ENCODE peak calls at places on chromosomes 7 and 10, in seven cellular contexts. One of them, this sample, is unnamed.

GRCh38 chr10:98418596-98419265 is 3.7 kb upstream of the PYROXD2 start:
- DNase-seq in SK-N-SH: no peak
- DNase-seq in mucosa of descending colon: no peak
- DNase-seq in mesenchymal stem cell: no peak
- DNase-seq in CD8-positive, alpha-beta T cell: no peak
- DNase-seq in naive thymus-derived CD4-positive, alpha-beta T cell: no peak
- DNase-seq in transverse colon: no peak
- DNase-seq in this sample: no peak

GRCh38 chr7:94654764-94655561 is 970 bp downstream of the SGCE start:
- DNase-seq in SK-N-SH: peak; percentile 70
- DNase-seq in mucosa of descending colon: no peak
- DNase-seq in mesenchymal stem cell: peak; percentile 70
- DNase-seq in CD8-positive, alpha-beta T cell: no peak
- DNase-seq in naive thymus-derived CD4-positive, alpha-beta T cell: no peak
- DNase-seq in transverse colon: no peak
- DNase-seq in this sample: no peak

GRCh38 chr7:50304158-50304910 is at the start of gene IKZF1:
- DNase-seq in SK-N-SH: peak; percentile 66
- DNase-seq in mucosa of descending colon: peak; percentile 67
- DNase-seq in mesenchymal stem cell: peak; percentile 7
- DNase-seq in CD8-positive, alpha-beta T cell: peak; percentile 65
- DNase-seq in naive thymus-derived CD4-positive, alpha-beta T cell: peak; percentile 53
- DNase-seq in transverse colon: peak; percentile 69
- DNase-seq in this sample: peak; percentile 78

GRCh38 chr7:74138945-74139843 is 35.0 kb upstream of the EIF4H start:
- DNase-seq in SK-N-SH: no peak
- DNase-seq in mucosa of descending colon: no peak
- DNase-seq in mesenchymal stem cell: no peak
- DNase-seq in CD8-positive, alpha-beta T cell: no peak
- DNase-seq in naive thymus-derived CD4-positive, alpha-beta T cell: no peak
- DNase-seq in transverse colon: no peak
- DNase-seq in this sample: peak; percentile 80

GRCh38 chr10:1368772-1369171 is 312.6 kb downstream of the WDR37 start:
- DNase-seq in SK-N-SH: peak; percentile 65
- DNase-seq in mucosa of descending colon: peak; percentile 55
- DNase-seq in mesenchymal stem cell: peak; percentile 17
- DNase-seq in CD8-positive, alpha-beta T cell: no peak
- DNase-seq in naive thymus-derived CD4-positive, alpha-beta T cell: no peak
- DNase-seq in transverse colon: peak; percentile 31
- DNase-seq in this sample: peak; percentile 90

GRCh38 chr10:70575486-70575873 is 27.1 kb downstream of the PRF1 start:
- DNase-seq in SK-N-SH: no peak
- DNase-seq in mucosa of descending colon: no peak
- DNase-seq in mesenchymal stem cell: no peak
- DNase-seq in CD8-positive, alpha-beta T cell: no peak
- DNase-seq in naive thymus-derived CD4-positive, alpha-beta T cell: no peak
- DNase-seq in transverse colon: no peak
- DNase-seq in this sample: no peak

GRCh38 chr7:107450970-107451369 is 18.9 kb upstream of the GPR22 start:
- DNase-seq in SK-N-SH: peak; percentile 20
- DNase-seq in mucosa of descending colon: no peak
- DNase-seq in mesenchymal stem cell: no peak
- DNase-seq in CD8-positive, alpha-beta T cell: no peak
- DNase-seq in naive thymus-derived CD4-positive, alpha-beta T cell: no peak
- DNase-seq in transverse colon: no peak
- DNase-seq in this sample: no peak

GRCh38 chr7:20482071-20482470 is 133.4 kb upstream of the ABCB5 start:
- DNase-seq in SK-N-SH: no peak
- DNase-seq in mucosa of descending colon: no peak
- DNase-seq in mesenchymal stem cell: no peak
- DNase-seq in CD8-positive, alpha-beta T cell: no peak
- DNase-seq in naive thymus-derived CD4-positive, alpha-beta T cell: no peak
- DNase-seq in transverse colon: no peak
- DNase-seq in this sample: no peak

GRCh38 chr7:39952378-39952777 is 2.3 kb downstream of the CDK13 start:
- DNase-seq in SK-N-SH: no peak
- DNase-seq in mucosa of descending colon: no peak
- DNase-seq in mesenchymal stem cell: peak; percentile 58
- DNase-seq in CD8-positive, alpha-beta T cell: no peak
- DNase-seq in naive thymus-derived CD4-positive, alpha-beta T cell: peak; percentile 32
- DNase-seq in transverse colon: no peak
- DNase-seq in this sample: no peak

GRCh38 chr10:103772096-103772845 is 83.1 kb downstream of the SH3PXD2A start:
- DNase-seq in SK-N-SH: peak; percentile 90
- DNase-seq in mucosa of descending colon: peak; percentile 89
- DNase-seq in mesenchymal stem cell: peak; percentile 94
- DNase-seq in CD8-positive, alpha-beta T cell: peak; percentile 56
- DNase-seq in naive thymus-derived CD4-positive, alpha-beta T cell: peak; percentile 48
- DNase-seq in transverse colon: peak; percentile 87
- DNase-seq in this sample: peak; percentile 93

GRCh38 chr10:3783313-3783689 is 1.7 kb downstream of the KLF6 start:
- DNase-seq in SK-N-SH: peak; percentile 73
- DNase-seq in mucosa of descending colon: peak; percentile 72
- DNase-seq in mesenchymal stem cell: peak; percentile 76
- DNase-seq in CD8-positive, alpha-beta T cell: peak; percentile 61
- DNase-seq in naive thymus-derived CD4-positive, alpha-beta T cell: peak; percentile 56
- DNase-seq in transverse colon: peak; percentile 71
- DNase-seq in this sample: peak; percentile 78

GRCh38 chr10:2037966-2038493 is 300.7 kb upstream of the ADARB2 start:
- DNase-seq in SK-N-SH: no peak
- DNase-seq in mucosa of descending colon: no peak
- DNase-seq in mesenchymal stem cell: no peak
- DNase-seq in CD8-positive, alpha-beta T cell: no peak
- DNase-seq in naive thymus-derived CD4-positive, alpha-beta T cell: no peak
- DNase-seq in transverse colon: no peak
- DNase-seq in this sample: no peak

GRCh38 chr10:89829887-89830269 is 128.5 kb downstream of the KIF20B start:
- DNase-seq in SK-N-SH: no peak
- DNase-seq in mucosa of descending colon: no peak
- DNase-seq in mesenchymal stem cell: no peak
- DNase-seq in CD8-positive, alpha-beta T cell: no peak
- DNase-seq in naive thymus-derived CD4-positive, alpha-beta T cell: no peak
- DNase-seq in transverse colon: no peak
- DNase-seq in this sample: no peak

GRCh38 chr10:8674230-8674629 is 619.7 kb downstream of the GATA3 start:
- DNase-seq in SK-N-SH: no peak
- DNase-seq in mucosa of descending colon: no peak
- DNase-seq in mesenchymal stem cell: no peak
- DNase-seq in CD8-positive, alpha-beta T cell: no peak
- DNase-seq in naive thymus-derived CD4-positive, alpha-beta T cell: no peak
- DNase-seq in transverse colon: no peak
- DNase-seq in this sample: no peak

GRCh38 chr7:136859798-136860197 is 8.7 kb upstream of the CHRM2 start:
- DNase-seq in SK-N-SH: no peak
- DNase-seq in mucosa of descending colon: no peak
- DNase-seq in mesenchymal stem cell: peak; percentile 73
- DNase-seq in CD8-positive, alpha-beta T cell: no peak
- DNase-seq in naive thymus-derived CD4-positive, alpha-beta T cell: no peak
- DNase-seq in transverse colon: no peak
- DNase-seq in this sample: no peak

GRCh38 chr10:115773832-115774231 is 499.2 kb downstream of the GFRA1 start:
- DNase-seq in SK-N-SH: no peak
- DNase-seq in mucosa of descending colon: no peak
- DNase-seq in mesenchymal stem cell: no peak
- DNase-seq in CD8-positive, alpha-beta T cell: no peak
- DNase-seq in naive thymus-derived CD4-positive, alpha-beta T cell: no peak
- DNase-seq in transverse colon: no peak
- DNase-seq in this sample: no peak

GRCh38 chr7:158368449-158368848 is 219.2 kb downstream of the PTPRN2 start:
- DNase-seq in SK-N-SH: no peak
- DNase-seq in mucosa of descending colon: no peak
- DNase-seq in mesenchymal stem cell: no peak
- DNase-seq in CD8-positive, alpha-beta T cell: no peak
- DNase-seq in naive thymus-derived CD4-positive, alpha-beta T cell: no peak
- DNase-seq in transverse colon: no peak
- DNase-seq in this sample: no peak

GRCh38 chr10:27794157-27794556 is 48.5 kb upstream of the MKX start:
- DNase-seq in SK-N-SH: no peak
- DNase-seq in mucosa of descending colon: no peak
- DNase-seq in mesenchymal stem cell: no peak
- DNase-seq in CD8-positive, alpha-beta T cell: no peak
- DNase-seq in naive thymus-derived CD4-positive, alpha-beta T cell: no peak
- DNase-seq in transverse colon: no peak
- DNase-seq in this sample: no peak

GRCh38 chr10:125538947-125539649 is 143.9 kb downstream of the TEX36 start:
- DNase-seq in SK-N-SH: peak; percentile 58
- DNase-seq in mucosa of descending colon: peak; percentile 75
- DNase-seq in mesenchymal stem cell: no peak
- DNase-seq in CD8-positive, alpha-beta T cell: no peak
- DNase-seq in naive thymus-derived CD4-positive, alpha-beta T cell: no peak
- DNase-seq in transverse colon: peak; percentile 81
- DNase-seq in this sample: no peak

GRCh38 chr10:50501478-50501877 is 122.3 kb downstream of the SGMS1 start:
- DNase-seq in SK-N-SH: no peak
- DNase-seq in mucosa of descending colon: no peak
- DNase-seq in mesenchymal stem cell: peak; percentile 65
- DNase-seq in CD8-positive, alpha-beta T cell: no peak
- DNase-seq in naive thymus-derived CD4-positive, alpha-beta T cell: no peak
- DNase-seq in transverse colon: no peak
- DNase-seq in this sample: no peak

GRCh38 chr7:53658956-53659355 is 623.5 kb downstream of the POM121L12 start:
- DNase-seq in SK-N-SH: no peak
- DNase-seq in mucosa of descending colon: no peak
- DNase-seq in mesenchymal stem cell: no peak
- DNase-seq in CD8-positive, alpha-beta T cell: no peak
- DNase-seq in naive thymus-derived CD4-positive, alpha-beta T cell: no peak
- DNase-seq in transverse colon: no peak
- DNase-seq in this sample: no peak

GRCh38 chr10:131901181-131901829 is 497 bp downstream of the PPP2R2D start:
- DNase-seq in SK-N-SH: peak; percentile 71
- DNase-seq in mucosa of descending colon: peak; percentile 79
- DNase-seq in mesenchymal stem cell: peak; percentile 44
- DNase-seq in CD8-positive, alpha-beta T cell: peak; percentile 55
- DNase-seq in naive thymus-derived CD4-positive, alpha-beta T cell: peak; percentile 33
- DNase-seq in transverse colon: peak; percentile 70
- DNase-seq in this sample: peak; percentile 75

GRCh38 chr10:22229756-22230330 is 12.0 kb upstream of the EBLN1 start:
- DNase-seq in SK-N-SH: no peak
- DNase-seq in mucosa of descending colon: no peak
- DNase-seq in mesenchymal stem cell: peak; percentile 33
- DNase-seq in CD8-positive, alpha-beta T cell: no peak
- DNase-seq in naive thymus-derived CD4-positive, alpha-beta T cell: no peak
- DNase-seq in transverse colon: no peak
- DNase-seq in this sample: no peak

GRCh38 chr10:88082806-88083596 is 219.6 kb downstream of the PTEN start:
- DNase-seq in SK-N-SH: peak; percentile 31
- DNase-seq in mucosa of descending colon: no peak
- DNase-seq in mesenchymal stem cell: no peak
- DNase-seq in CD8-positive, alpha-beta T cell: no peak
- DNase-seq in naive thymus-derived CD4-positive, alpha-beta T cell: no peak
- DNase-seq in transverse colon: no peak
- DNase-seq in this sample: no peak

GRCh38 chr7:37273891-37274290 is 174.8 kb downstream of the ELMO1 start:
- DNase-seq in SK-N-SH: no peak
- DNase-seq in mucosa of descending colon: no peak
- DNase-seq in mesenchymal stem cell: no peak
- DNase-seq in CD8-positive, alpha-beta T cell: no peak
- DNase-seq in naive thymus-derived CD4-positive, alpha-beta T cell: no peak
- DNase-seq in transverse colon: no peak
- DNase-seq in this sample: no peak

GRCh38 chr10:132494831-132495230 is 42.8 kb upstream of the INPP5A start:
- DNase-seq in SK-N-SH: no peak
- DNase-seq in mucosa of descending colon: no peak
- DNase-seq in mesenchymal stem cell: no peak
- DNase-seq in CD8-positive, alpha-beta T cell: no peak
- DNase-seq in naive thymus-derived CD4-positive, alpha-beta T cell: no peak
- DNase-seq in transverse colon: no peak
- DNase-seq in this sample: no peak

DNA sequence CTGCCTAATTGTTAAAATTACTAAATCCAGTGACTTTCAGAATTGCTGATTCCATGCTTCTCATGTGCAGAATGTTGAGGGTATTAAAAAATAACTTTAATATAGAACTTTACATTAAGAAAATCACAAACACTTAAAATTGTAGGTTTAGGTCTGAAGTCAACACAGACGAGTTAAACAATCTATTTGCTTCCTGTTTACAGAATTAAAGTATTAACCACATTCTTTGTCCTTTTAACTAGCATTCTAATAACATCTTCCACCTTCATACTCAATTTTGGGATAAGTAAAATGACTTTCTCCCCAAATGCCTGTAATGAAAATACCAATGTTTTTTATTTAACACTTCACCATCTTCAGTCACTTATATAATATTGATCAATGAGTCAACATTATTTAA is 2.2 kb downstream of the ITGB1 start:
- DNase-seq in SK-N-SH: no peak
- DNase-seq in mucosa of descending colon: no peak
- DNase-seq in mesenchymal stem cell: no peak
- DNase-seq in CD8-positive, alpha-beta T cell: no peak
- DNase-seq in naive thymus-derived CD4-positive, alpha-beta T cell: no peak
- DNase-seq in transverse colon: no peak
- DNase-seq in this sample: no peak
- H3K4me3 ChIP-seq in SK-N-SH: peak overlapping the region; percentile 95
- H3K4me3 ChIP-seq in mucosa of descending colon: no peak overlapping the region
- H3K4me3 ChIP-seq in mesenchymal stem cell: peak overlapping the region; percentile 90
- H3K4me3 ChIP-seq in CD8-positive, alpha-beta T cell: no peak overlapping the region
- H3K4me3 ChIP-seq in naive thymus-derived CD4-positive, alpha-beta T cell: peak overlapping the region; percentile 53
- H3K4me3 ChIP-seq in transverse colon: peak overlapping the region; percentile 98
- H3K4me3 ChIP-seq in this sample: no peak overlapping the region

GRCh38 chr10:43360086-43360485 is 11.3 kb upstream of the FXYD4 start:
- DNase-seq in SK-N-SH: no peak
- DNase-seq in mucosa of descending colon: no peak
- DNase-seq in mesenchymal stem cell: no peak
- DNase-seq in CD8-positive, alpha-beta T cell: no peak
- DNase-seq in naive thymus-derived CD4-positive, alpha-beta T cell: no peak
- DNase-seq in transverse colon: no peak
- DNase-seq in this sample: no peak

GRCh38 chr10:43355749-43356371 is 15.6 kb upstream of the FXYD4 start:
- DNase-seq in SK-N-SH: no peak
- DNase-seq in mucosa of descending colon: no peak
- DNase-seq in mesenchymal stem cell: no peak
- DNase-seq in CD8-positive, alpha-beta T cell: no peak
- DNase-seq in naive thymus-derived CD4-positive, alpha-beta T cell: no peak
- DNase-seq in transverse colon: peak; percentile 65
- DNase-seq in this sample: no peak

GRCh38 chr10:43362191-43362839 is 9.1 kb upstream of the FXYD4 start:
- DNase-seq in SK-N-SH: peak; percentile 98
- DNase-seq in mucosa of descending colon: peak; percentile 97
- DNase-seq in mesenchymal stem cell: peak; percentile 88
- DNase-seq in CD8-positive, alpha-beta T cell: peak; percentile 96
- DNase-seq in naive thymus-derived CD4-positive, alpha-beta T cell: peak; percentile 98
- DNase-seq in transverse colon: peak; percentile 97
- DNase-seq in this sample: peak; percentile 94

GRCh38 chr10:43361532-43362190 is 9.8 kb upstream of the FXYD4 start:
- DNase-seq in SK-N-SH: no peak
- DNase-seq in mucosa of descending colon: no peak
- DNase-seq in mesenchymal stem cell: no peak
- DNase-seq in CD8-positive, alpha-beta T cell: peak; percentile 15
- DNase-seq in naive thymus-derived CD4-positive, alpha-beta T cell: no peak
- DNase-seq in transverse colon: no peak
- DNase-seq in this sample: no peak
- H3K4me3 ChIP-seq in SK-N-SH: peak overlapping the region; percentile 53
- H3K4me3 ChIP-seq in mucosa of descending colon: peak overlapping the region; percentile 28
- H3K4me3 ChIP-seq in mesenchymal stem cell: peak overlapping the region; percentile 78
- H3K4me3 ChIP-seq in CD8-positive, alpha-beta T cell: peak overlapping the region; percentile 80
- H3K4me3 ChIP-seq in naive thymus-derived CD4-positive, alpha-beta T cell: peak overlapping the region; percentile 92
- H3K4me3 ChIP-seq in transverse colon: peak overlapping the region; percentile 54
- H3K4me3 ChIP-seq in this sample: peak overlapping the region; percentile 54

GRCh38 chr10:66799474-66799873 is 126.4 kb upstream of the LRRTM3 start:
- DNase-seq in SK-N-SH: no peak
- DNase-seq in mucosa of descending colon: no peak
- DNase-seq in mesenchymal stem cell: peak; percentile 18
- DNase-seq in CD8-positive, alpha-beta T cell: no peak
- DNase-seq in naive thymus-derived CD4-positive, alpha-beta T cell: no peak
- DNase-seq in transverse colon: no peak
- DNase-seq in this sample: no peak
- H3K4me3 ChIP-seq in SK-N-SH: peak overlapping the region; percentile 26
- H3K4me3 ChIP-seq in mucosa of descending colon: no peak overlapping the region
- H3K4me3 ChIP-seq in mesenchymal stem cell: peak overlapping the region; percentile 58
- H3K4me3 ChIP-seq in CD8-positive, alpha-beta T cell: no peak overlapping the region
- H3K4me3 ChIP-seq in naive thymus-derived CD4-positive, alpha-beta T cell: no peak overlapping the region
- H3K4me3 ChIP-seq in transverse colon: no peak overlapping the region
- H3K4me3 ChIP-seq in this sample: no peak overlapping the region

GRCh38 chr10:32940321-32941264 is 17.4 kb downstream of the ITGB1 start:
- DNase-seq in SK-N-SH: no peak
- DNase-seq in mucosa of descending colon: no peak
- DNase-seq in mesenchymal stem cell: no peak
- DNase-seq in CD8-positive, alpha-beta T cell: no peak
- DNase-seq in naive thymus-derived CD4-positive, alpha-beta T cell: no peak
- DNase-seq in transverse colon: no peak
- DNase-seq in this sample: no peak
- H3K4me3 ChIP-seq in SK-N-SH: no peak overlapping the region
- H3K4me3 ChIP-seq in mucosa of descending colon: no peak overlapping the region
- H3K4me3 ChIP-seq in mesenchymal stem cell: no peak overlapping the region
- H3K4me3 ChIP-seq in CD8-positive, alpha-beta T cell: no peak overlapping the region
- H3K4me3 ChIP-seq in naive thymus-derived CD4-positive, alpha-beta T cell: no peak overlapping the region
- H3K4me3 ChIP-seq in transverse colon: no peak overlapping the region
- H3K4me3 ChIP-seq in this sample: no peak overlapping the region

This sample was measured in H7.